ENCODE peak calls at places on chromosomes 13 and 19, in ten cellular contexts. One of them, this sample, is unnamed.

GRCh38 chr13:20408181-20408580 is 117.5 kb downstream of the CRYL1 start:
- DNase-seq in stomach: peak; percentile 21
- DNase-seq in HCT116: no peak
- DNase-seq in CD8-positive, alpha-beta T cell: no peak
- DNase-seq in neuronal stem cell: no peak
- DNase-seq in A549: no peak
- DNase-seq in PC-3: no peak
- DNase-seq in lung: no peak
- DNase-seq in CD4-positive, alpha-beta T cell: no peak
- DNase-seq in body of pancreas: no peak
- DNase-seq in this sample: no peak

GRCh38 chr13:74550039-74550438 is 415.8 kb upstream of the KLF12 start:
- DNase-seq in HCT116: no peak
- DNase-seq in CD4-positive, alpha-beta T cell: no peak
- DNase-seq in neuronal stem cell: no peak
- DNase-seq in PC-3: no peak
- DNase-seq in body of pancreas: no peak
- DNase-seq in CD8-positive, alpha-beta T cell: no peak
- DNase-seq in A549: no peak
- DNase-seq in lung: no peak
- DNase-seq in stomach: no peak
- DNase-seq in this sample: peak; percentile 30

GRCh38 chr13:32323912-32324311 is 8.6 kb downstream of the BRCA2 start:
- DNase-seq in HCT116: no peak
- DNase-seq in neuronal stem cell: no peak
- DNase-seq in CD4-positive, alpha-beta T cell: no peak
- DNase-seq in PC-3: peak; percentile 57
- DNase-seq in body of pancreas: no peak
- DNase-seq in A549: no peak
- DNase-seq in CD8-positive, alpha-beta T cell: no peak
- DNase-seq in lung: no peak
- DNase-seq in stomach: no peak
- DNase-seq in this sample: no peak

GRCh38 chr13:91776650-91777193 is 378.3 kb downstream of the GPC5 start:
- DNase-seq in PC-3: peak; percentile 2
- DNase-seq in lung: no peak
- DNase-seq in A549: no peak
- DNase-seq in CD4-positive, alpha-beta T cell: no peak
- DNase-seq in body of pancreas: no peak
- DNase-seq in neuronal stem cell: no peak
- DNase-seq in stomach: no peak
- DNase-seq in CD8-positive, alpha-beta T cell: no peak
- DNase-seq in HCT116: no peak
- DNase-seq in this sample: no peak

GRCh38 chr19:1862068-1862423 is 1.3 kb downstream of the KLF16 start:
- DNase-seq in PC-3: no peak
- DNase-seq in CD4-positive, alpha-beta T cell: no peak
- DNase-seq in lung: no peak
- DNase-seq in CD8-positive, alpha-beta T cell: no peak
- DNase-seq in A549: no peak
- DNase-seq in body of pancreas: no peak
- DNase-seq in HCT116: no peak
- DNase-seq in stomach: no peak
- DNase-seq in neuronal stem cell: no peak
- DNase-seq in this sample: no peak

GRCh38 chr19:44003461-44004134 is 841 bp downstream of the ZNF230 start:
- DNase-seq in CD4-positive, alpha-beta T cell: no peak
- DNase-seq in stomach: no peak
- DNase-seq in A549: no peak
- DNase-seq in CD8-positive, alpha-beta T cell: no peak
- DNase-seq in PC-3: no peak
- DNase-seq in body of pancreas: no peak
- DNase-seq in lung: no peak
- DNase-seq in neuronal stem cell: no peak
- DNase-seq in HCT116: no peak
- DNase-seq in this sample: no peak

GRCh38 chr13:67742478-67742877 is 512.3 kb upstream of the PCDH9 start:
- DNase-seq in CD4-positive, alpha-beta T cell: no peak
- DNase-seq in lung: no peak
- DNase-seq in body of pancreas: no peak
- DNase-seq in CD8-positive, alpha-beta T cell: no peak
- DNase-seq in HCT116: no peak
- DNase-seq in A549: no peak
- DNase-seq in PC-3: no peak
- DNase-seq in neuronal stem cell: no peak
- DNase-seq in stomach: no peak
- DNase-seq in this sample: no peak

GRCh38 chr19:48836089-48837017 is at the start of gene HSD17B14:
- DNase-seq in stomach: no peak
- DNase-seq in lung: no peak
- DNase-seq in CD8-positive, alpha-beta T cell: no peak
- DNase-seq in neuronal stem cell: peak; percentile 81
- DNase-seq in body of pancreas: no peak
- DNase-seq in PC-3: peak; percentile 41
- DNase-seq in HCT116: no peak
- DNase-seq in A549: peak; percentile 84
- DNase-seq in CD4-positive, alpha-beta T cell: no peak
- DNase-seq in this sample: no peak

DNA sequence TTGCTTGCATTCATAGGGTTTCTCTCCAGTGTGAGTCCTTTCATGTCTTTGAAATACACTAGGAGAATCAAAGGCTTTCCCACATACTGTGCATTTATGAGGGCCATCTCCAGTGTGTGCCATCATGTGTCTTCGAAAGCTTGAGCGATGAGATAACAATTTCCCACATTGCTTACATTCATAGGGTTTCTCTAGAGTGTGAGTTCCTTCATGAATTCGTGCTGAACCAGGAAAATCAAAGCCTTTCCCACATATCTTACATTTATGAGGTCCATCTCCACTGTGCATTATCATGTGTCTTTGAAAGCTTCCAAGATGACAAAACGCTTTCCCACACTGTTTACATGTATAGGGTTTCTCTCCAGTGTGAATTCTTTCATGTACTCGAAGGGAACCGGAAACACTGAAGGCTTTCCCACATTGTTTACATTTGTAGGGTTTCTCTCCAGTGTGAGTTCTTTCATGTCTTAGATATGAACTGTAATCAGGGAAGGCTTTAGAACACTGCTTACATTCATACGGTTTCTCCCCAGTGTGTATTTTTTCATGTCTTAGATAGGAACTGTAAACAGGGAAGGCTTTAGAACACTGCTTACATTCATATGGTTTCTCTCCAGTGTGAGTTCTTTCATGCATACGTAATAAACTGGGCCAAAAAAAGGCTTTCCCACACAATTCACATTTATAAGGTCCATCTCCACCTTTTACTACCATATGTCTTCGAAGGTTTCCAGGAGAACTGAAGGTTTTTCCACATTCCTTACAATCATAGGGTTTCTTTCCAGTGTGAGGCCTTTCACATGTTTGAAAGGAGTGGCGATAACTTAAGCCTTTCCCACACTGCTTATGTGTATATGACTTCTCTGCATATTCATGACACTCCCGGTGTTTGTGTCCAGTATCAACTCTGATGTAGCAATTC is 21.4 kb downstream of the ZNF44 start:
- DNase-seq in CD4-positive, alpha-beta T cell: no peak
- DNase-seq in PC-3: no peak
- DNase-seq in body of pancreas: no peak
- DNase-seq in A549: no peak
- DNase-seq in stomach: no peak
- DNase-seq in neuronal stem cell: no peak
- DNase-seq in lung: no peak
- DNase-seq in CD8-positive, alpha-beta T cell: no peak
- DNase-seq in HCT116: no peak
- DNase-seq in this sample: no peak
- H3K9me3 ChIP-seq in CD4-positive, alpha-beta T cell: peaks cover 94% of the 10 kb centered on the region
- H3K9me3 ChIP-seq in PC-3: peaks cover 69% of the 10 kb centered on the region
- H3K9me3 ChIP-seq in body of pancreas: no peaks in the 10 kb centered on the region
- H3K9me3 ChIP-seq in A549: peaks cover 32% of the 10 kb centered on the region
- H3K9me3 ChIP-seq in stomach: peaks cover 44% of the 10 kb centered on the region
- H3K9me3 ChIP-seq in neuronal stem cell: peaks cover 27% of the 10 kb centered on the region
- H3K9me3 ChIP-seq in lung: peaks cover 34% of the 10 kb centered on the region
- H3K9me3 ChIP-seq in CD8-positive, alpha-beta T cell: peaks cover 40% of the 10 kb centered on the region
- H3K9me3 ChIP-seq in HCT116: peaks cover 44% of the 10 kb centered on the region
- H3K9me3 ChIP-seq in this sample: peaks cover 77% of the 10 kb centered on the region

GRCh38 chr19:52942371-52943133 is 19.3 kb upstream of the ZNF888 start:
- DNase-seq in CD8-positive, alpha-beta T cell: peak; percentile 95
- DNase-seq in neuronal stem cell: peak; percentile 79
- DNase-seq in HCT116: peak; percentile 59
- DNase-seq in PC-3: peak; percentile 88
- DNase-seq in body of pancreas: peak; percentile 95
- DNase-seq in lung: peak; percentile 94
- DNase-seq in CD4-positive, alpha-beta T cell: peak; percentile 94
- DNase-seq in A549: no peak
- DNase-seq in stomach: peak; percentile 97
- DNase-seq in this sample: peak; percentile 97

GRCh38 chr19:52941941-52942370 is 18.7 kb upstream of the ZNF888 start:
- DNase-seq in stomach: peak; percentile 35
- DNase-seq in CD8-positive, alpha-beta T cell: peak; percentile 2
- DNase-seq in PC-3: peak; percentile 30
- DNase-seq in lung: no peak
- DNase-seq in A549: no peak
- DNase-seq in neuronal stem cell: no peak
- DNase-seq in body of pancreas: peak; percentile 26
- DNase-seq in HCT116: no peak
- DNase-seq in CD4-positive, alpha-beta T cell: peak; percentile 17
- DNase-seq in this sample: no peak

GRCh38 chr19:52945652-52946321 is 16.9 kb downstream of the ZNF816 start:
- DNase-seq in HCT116: no peak
- DNase-seq in PC-3: no peak
- DNase-seq in body of pancreas: no peak
- DNase-seq in lung: no peak
- DNase-seq in CD8-positive, alpha-beta T cell: no peak
- DNase-seq in CD4-positive, alpha-beta T cell: no peak
- DNase-seq in neuronal stem cell: no peak
- DNase-seq in stomach: peak; percentile 23
- DNase-seq in A549: no peak
- DNase-seq in this sample: no peak

GRCh38 chr19:52943134-52943883 is 19.4 kb downstream of the ZNF816 start:
- DNase-seq in A549: no peak
- DNase-seq in HCT116: no peak
- DNase-seq in PC-3: no peak
- DNase-seq in neuronal stem cell: no peak
- DNase-seq in body of pancreas: no peak
- DNase-seq in CD8-positive, alpha-beta T cell: no peak
- DNase-seq in CD4-positive, alpha-beta T cell: no peak
- DNase-seq in stomach: no peak
- DNase-seq in lung: no peak
- DNase-seq in this sample: no peak

DNA sequence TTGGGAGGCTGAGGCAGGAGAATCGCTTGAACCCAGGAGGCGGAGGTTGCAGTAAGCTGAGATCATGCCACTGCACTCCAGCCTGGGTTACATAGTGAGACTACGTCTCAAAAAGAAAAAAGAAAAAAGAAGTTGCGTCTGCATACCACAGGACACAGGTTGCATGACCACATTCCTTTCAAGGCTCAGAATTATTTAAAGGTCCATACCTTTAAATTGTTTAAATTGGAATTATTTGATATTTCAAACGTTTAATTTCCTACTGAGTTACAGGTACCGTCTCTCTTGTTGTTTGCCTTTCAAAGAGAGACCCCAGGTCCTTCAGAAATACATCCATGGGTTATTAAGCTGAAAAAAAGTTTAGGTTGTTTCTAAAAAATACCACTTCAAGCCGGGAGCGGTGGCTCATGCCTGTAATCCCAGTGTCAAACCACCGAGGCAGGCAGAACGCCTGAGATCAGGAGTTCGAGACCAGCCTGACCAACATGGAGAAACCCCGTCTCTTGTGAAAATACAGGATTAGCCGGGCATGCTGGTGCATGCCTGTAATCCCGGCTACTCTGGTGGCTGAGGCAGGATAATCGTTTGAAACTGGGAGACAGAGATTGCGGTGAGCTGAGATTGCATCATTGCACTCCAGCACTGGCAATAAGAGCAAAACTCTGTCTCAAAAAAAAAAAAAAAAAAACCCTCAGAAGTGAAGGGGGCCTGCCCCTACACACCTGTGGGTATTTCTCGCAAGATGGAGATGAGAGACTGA is 18.6 kb downstream of the ZNF816 start:
- DNase-seq in HCT116: no peak
- DNase-seq in A549: no peak
- DNase-seq in CD4-positive, alpha-beta T cell: no peak
- DNase-seq in CD8-positive, alpha-beta T cell: no peak
- DNase-seq in PC-3: peak; percentile 50
- DNase-seq in lung: no peak
- DNase-seq in body of pancreas: no peak
- DNase-seq in stomach: no peak
- DNase-seq in neuronal stem cell: no peak
- DNase-seq in this sample: no peak
- H3K9me3 ChIP-seq in HCT116: peaks cover 11% of the 10 kb centered on the region
- H3K9me3 ChIP-seq in A549: peaks cover 63% of the 10 kb centered on the region
- H3K9me3 ChIP-seq in CD4-positive, alpha-beta T cell: peaks cover 27% of the 10 kb centered on the region
- H3K9me3 ChIP-seq in CD8-positive, alpha-beta T cell: peaks cover 11% of the 10 kb centered on the region
- H3K9me3 ChIP-seq in PC-3: peaks cover 6% of the 10 kb centered on the region
- H3K9me3 ChIP-seq in lung: peaks cover 4% of the 10 kb centered on the region
- H3K9me3 ChIP-seq in body of pancreas: peaks cover 6% of the 10 kb centered on the region
- H3K9me3 ChIP-seq in stomach: peaks cover 26% of the 10 kb centered on the region
- H3K9me3 ChIP-seq in neuronal stem cell: peaks cover 12% of the 10 kb centered on the region
- H3K9me3 ChIP-seq in this sample: no peaks in the 10 kb centered on the region

GRCh38 chr19:56829586-56829985 is 10.9 kb downstream of the PEG3 start:
- DNase-seq in body of pancreas: no peak
- DNase-seq in CD8-positive, alpha-beta T cell: no peak
- DNase-seq in PC-3: no peak
- DNase-seq in neuronal stem cell: no peak
- DNase-seq in lung: no peak
- DNase-seq in HCT116: no peak
- DNase-seq in A549: no peak
- DNase-seq in stomach: no peak
- DNase-seq in CD4-positive, alpha-beta T cell: no peak
- DNase-seq in this sample: no peak

GRCh38 chr19:56823956-56824355 is 16.6 kb downstream of the PEG3 start:
- DNase-seq in stomach: no peak
- DNase-seq in PC-3: no peak
- DNase-seq in CD8-positive, alpha-beta T cell: no peak
- DNase-seq in A549: no peak
- DNase-seq in lung: peak; percentile 19
- DNase-seq in HCT116: no peak
- DNase-seq in CD4-positive, alpha-beta T cell: no peak
- DNase-seq in body of pancreas: no peak
- DNase-seq in neuronal stem cell: no peak
- DNase-seq in this sample: no peak

GRCh38 chr19:56823417-56823816 is 17.1 kb downstream of the PEG3 start:
- DNase-seq in HCT116: no peak
- DNase-seq in lung: no peak
- DNase-seq in neuronal stem cell: no peak
- DNase-seq in PC-3: no peak
- DNase-seq in A549: no peak
- DNase-seq in CD8-positive, alpha-beta T cell: no peak
- DNase-seq in CD4-positive, alpha-beta T cell: no peak
- DNase-seq in body of pancreas: no peak
- DNase-seq in stomach: no peak
- DNase-seq in this sample: no peak

GRCh38 chr19:56831279-56831678 is 9.2 kb downstream of the PEG3 start:
- DNase-seq in PC-3: no peak
- DNase-seq in HCT116: no peak
- DNase-seq in A549: no peak
- DNase-seq in CD8-positive, alpha-beta T cell: no peak
- DNase-seq in stomach: no peak
- DNase-seq in lung: no peak
- DNase-seq in body of pancreas: no peak
- DNase-seq in neuronal stem cell: no peak
- DNase-seq in CD4-positive, alpha-beta T cell: no peak
- DNase-seq in this sample: no peak

DNA sequence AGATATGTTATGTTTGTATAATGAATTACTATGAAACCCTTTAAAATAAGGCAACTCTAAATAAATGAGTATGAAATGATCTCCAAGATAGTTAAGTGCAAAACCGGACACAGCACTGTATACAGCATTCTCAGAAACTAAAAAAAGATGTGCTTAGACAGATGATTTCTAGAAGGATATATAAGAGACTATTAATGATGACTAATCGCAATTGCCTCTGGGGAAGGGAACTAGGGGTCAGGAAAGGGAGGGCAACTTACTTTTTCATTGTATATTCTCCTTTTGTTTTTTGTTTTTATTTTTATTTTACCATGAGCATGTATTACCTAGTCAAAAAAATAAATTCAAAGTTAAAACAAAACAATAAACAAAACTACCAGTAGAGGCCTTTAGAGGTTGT is 12.8 kb downstream of the PEG3 start:
- DNase-seq in CD8-positive, alpha-beta T cell: no peak
- DNase-seq in body of pancreas: no peak
- DNase-seq in CD4-positive, alpha-beta T cell: no peak
- DNase-seq in A549: no peak
- DNase-seq in HCT116: no peak
- DNase-seq in PC-3: no peak
- DNase-seq in lung: no peak
- DNase-seq in neuronal stem cell: no peak
- DNase-seq in stomach: no peak
- DNase-seq in this sample: no peak
- H3K9me3 ChIP-seq in CD8-positive, alpha-beta T cell: no peaks in the 10 kb centered on the region
- H3K9me3 ChIP-seq in body of pancreas: no peaks in the 10 kb centered on the region
- H3K9me3 ChIP-seq in CD4-positive, alpha-beta T cell: peaks cover 12% of the 10 kb centered on the region
- H3K9me3 ChIP-seq in A549: peaks cover 53% of the 10 kb centered on the region
- H3K9me3 ChIP-seq in HCT116: peaks cover 18% of the 10 kb centered on the region
- H3K9me3 ChIP-seq in PC-3: peaks cover 35% of the 10 kb centered on the region
- H3K9me3 ChIP-seq in lung: no peaks in the 10 kb centered on the region
- H3K9me3 ChIP-seq in neuronal stem cell: peaks cover 22% of the 10 kb centered on the region
- H3K9me3 ChIP-seq in stomach: no peaks in the 10 kb centered on the region
- H3K9me3 ChIP-seq in this sample: no peaks in the 10 kb centered on the region

DNA sequence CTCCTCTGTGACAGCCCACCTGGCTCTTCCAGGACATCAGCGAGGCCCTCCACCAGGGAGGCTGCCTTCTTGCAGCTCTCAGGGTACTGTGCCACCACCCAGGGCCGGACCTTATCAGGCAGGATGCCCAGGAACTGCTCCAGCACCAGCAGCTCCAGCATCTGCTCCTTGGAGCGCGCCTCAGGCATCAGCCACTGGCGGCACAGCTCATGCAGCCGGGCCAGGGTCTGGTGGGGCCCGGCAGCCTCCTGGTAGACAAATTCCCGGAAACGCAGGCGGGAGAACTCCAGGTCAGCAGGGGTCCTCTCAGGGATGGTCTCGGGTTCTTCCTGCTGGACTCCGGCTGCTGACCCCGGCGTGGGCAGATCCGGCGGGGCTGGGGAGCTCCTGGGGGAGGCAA is 8.2 kb downstream of the ZSCAN18 start:
- DNase-seq in PC-3: no peak
- DNase-seq in neuronal stem cell: no peak
- DNase-seq in lung: no peak
- DNase-seq in HCT116: no peak
- DNase-seq in CD8-positive, alpha-beta T cell: no peak
- DNase-seq in stomach: no peak
- DNase-seq in body of pancreas: no peak
- DNase-seq in A549: no peak
- DNase-seq in CD4-positive, alpha-beta T cell: no peak
- DNase-seq in this sample: no peak
- H3K9me3 ChIP-seq in PC-3: peaks cover 51% of the 10 kb centered on the region
- H3K9me3 ChIP-seq in neuronal stem cell: peaks cover 16% of the 10 kb centered on the region
- H3K9me3 ChIP-seq in lung: no peaks in the 10 kb centered on the region
- H3K9me3 ChIP-seq in HCT116: peaks cover 9% of the 10 kb centered on the region
- H3K9me3 ChIP-seq in CD8-positive, alpha-beta T cell: peaks cover 11% of the 10 kb centered on the region
- H3K9me3 ChIP-seq in stomach: peaks cover 18% of the 10 kb centered on the region
- H3K9me3 ChIP-seq in body of pancreas: no peaks in the 10 kb centered on the region
- H3K9me3 ChIP-seq in A549: peaks cover 81% of the 10 kb centered on the region
- H3K9me3 ChIP-seq in CD4-positive, alpha-beta T cell: peaks cover 63% of the 10 kb centered on the region
- H3K9me3 ChIP-seq in this sample: peaks cover 16% of the 10 kb centered on the region